ENCODE peak calls at places on chromosomes 4 and X, in four cellular contexts. L is CD8-positive, alpha-beta T cell; A is GM23248; Z is Jurkat, Clone E6-1. T is an unnamed sample.

GRCh38 chrX:64195862-64196261 is 9.6 kb downstream of the AMER1 start:
- DNase-seq in A (no peak), Z (no peak), L (no peak), T (no peak)

GRCh38 chr4:153191795-153192363 is 12.4 kb upstream of the TRIM2 start:
- DNase-seq in Z (no peak), A (no peak), L (no peak), T (no peak)

GRCh38 chr4:81746071-81746470 is 274.4 kb upstream of the RASGEF1B start:
- DNase-seq in Z (no peak), A (no peak), L (no peak), T (no peak)

GRCh38 chr4:183541081-183542045 is 36.5 kb downstream of the ING2 start:
- DNase-seq in A (no peak), L (no peak), Z (no peak), T (no peak)

GRCh38 chr4:75338352-75338880 is 175.8 kb downstream of the RCHY1 start:
- DNase-seq in L (no peak), Z (no peak), A (no peak), T (no peak)

GRCh38 chr4:23775694-23776093 is 114.2 kb downstream of the PPARGC1A start:
- DNase-seq in A (no peak), Z (no peak), L (no peak), T (no peak)

GRCh38 chr4:81096566-81096965 is 66.1 kb downstream of the BMP3 start:
- DNase-seq in L (no peak), A (peak; percentile 24), Z (no peak), T (no peak)

GRCh38 chrX:32483534-32484136 is 727.7 kb downstream of the DMD start:
- DNase-seq in L (no peak), Z (peak; percentile 1), A (peak; percentile 4), T (no peak)

GRCh38 chr4:56656346-56656643 is 24.8 kb downstream of the HOPX start:
- DNase-seq in A (no peak), L (peak; percentile 75), Z (no peak), T (peak; percentile 23)

GRCh38 chrX:6849711-6850415 is 297.6 kb upstream of the STS start:
- DNase-seq in Z (no peak), L (no peak), A (peak; percentile 1), T (no peak)

GRCh38 chrX:71067727-71068051 is 445 bp downstream of the SNX12 start:
- DNase-seq in A (no peak), L (no peak), Z (no peak), T (no peak)

GRCh38 chr4:74105656-74106275 is 6.8 kb upstream of the CXCL2 start:
- DNase-seq in A (no peak), Z (no peak), L (no peak), T (no peak)

GRCh38 chr4:163991268-163991667 is 496.8 kb downstream of the TMA16 start:
- DNase-seq in L (no peak), A (no peak), Z (no peak), T (no peak)

GRCh38 chr4:61149278-61149677 is 50.8 kb upstream of the ADGRL3 start:
- DNase-seq in Z (no peak), L (no peak), A (no peak), T (no peak)

GRCh38 chr4:186029731-186030421 is 39.1 kb upstream of the TLR3 start:
- DNase-seq in Z (no peak), L (no peak), A (peak; percentile 30), T (no peak)

GRCh38 chrX:136639506-136640176 is 8.3 kb upstream of the CD40LG start:
- DNase-seq in A (peak; percentile 76), L (no peak), Z (no peak), T (no peak)

DNA sequence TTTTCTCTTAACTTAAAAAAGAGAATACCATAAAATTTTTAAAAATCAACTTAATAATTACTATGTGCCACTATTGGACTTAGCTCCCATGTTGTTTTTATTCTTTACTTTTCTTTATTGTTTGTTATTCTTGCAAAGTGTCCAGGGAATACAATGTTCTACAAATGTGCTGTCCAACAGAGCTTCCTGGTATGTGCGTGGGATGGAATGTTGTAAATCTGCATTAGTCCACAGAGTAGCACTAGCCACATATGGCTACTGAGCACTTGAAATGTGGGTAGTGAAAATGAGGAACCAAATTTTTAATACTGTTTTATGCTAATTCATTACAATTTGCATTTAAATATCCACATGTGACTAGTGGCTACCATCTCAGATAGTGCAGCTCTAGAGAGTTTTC is 14.3 kb upstream of the CORIN start:
- DNase-seq in L (no peak), A (peak; percentile 87), Z (no peak), T (no peak)
- H3K4me3 ChIP-seq in L (no peak overlapping the region), A (peak overlapping the region; percentile 16), Z (no peak overlapping the region), T (no peak overlapping the region)

GRCh38 chr4:86450861-86451260 is 91.0 kb upstream of the MAPK10 start:
- DNase-seq in L (no peak), Z (no peak), A (no peak), T (no peak)

GRCh38 chr4:86452323-86452995 is 92.6 kb upstream of the MAPK10 start:
- DNase-seq in Z (no peak), A (no peak), L (no peak), T (no peak)

GRCh38 chr4:86450189-86450588 is 90.3 kb upstream of the MAPK10 start:
- DNase-seq in Z (no peak), A (no peak), L (no peak), T (no peak)

GRCh38 chr4:86453044-86453501 is 93.2 kb upstream of the MAPK10 start:
- DNase-seq in Z (no peak), A (no peak), L (no peak), T (no peak)

GRCh38 chr4:86451560-86452322 is 91.9 kb upstream of the MAPK10 start:
- DNase-seq in Z (no peak), L (no peak), A (peak; percentile 34), T (no peak)
- H3K4me3 ChIP-seq in Z (no peak overlapping the region), L (no peak overlapping the region), A (no peak overlapping the region), T (no peak overlapping the region)

GRCh38 chrX:50635811-50636365 is 165.3 kb upstream of the DGKK start:
- DNase-seq in A (no peak), L (no peak), Z (no peak), T (no peak)
- H3K4me3 ChIP-seq in A (no peak overlapping the region), L (no peak overlapping the region), Z (no peak overlapping the region), T (no peak overlapping the region)

DNA sequence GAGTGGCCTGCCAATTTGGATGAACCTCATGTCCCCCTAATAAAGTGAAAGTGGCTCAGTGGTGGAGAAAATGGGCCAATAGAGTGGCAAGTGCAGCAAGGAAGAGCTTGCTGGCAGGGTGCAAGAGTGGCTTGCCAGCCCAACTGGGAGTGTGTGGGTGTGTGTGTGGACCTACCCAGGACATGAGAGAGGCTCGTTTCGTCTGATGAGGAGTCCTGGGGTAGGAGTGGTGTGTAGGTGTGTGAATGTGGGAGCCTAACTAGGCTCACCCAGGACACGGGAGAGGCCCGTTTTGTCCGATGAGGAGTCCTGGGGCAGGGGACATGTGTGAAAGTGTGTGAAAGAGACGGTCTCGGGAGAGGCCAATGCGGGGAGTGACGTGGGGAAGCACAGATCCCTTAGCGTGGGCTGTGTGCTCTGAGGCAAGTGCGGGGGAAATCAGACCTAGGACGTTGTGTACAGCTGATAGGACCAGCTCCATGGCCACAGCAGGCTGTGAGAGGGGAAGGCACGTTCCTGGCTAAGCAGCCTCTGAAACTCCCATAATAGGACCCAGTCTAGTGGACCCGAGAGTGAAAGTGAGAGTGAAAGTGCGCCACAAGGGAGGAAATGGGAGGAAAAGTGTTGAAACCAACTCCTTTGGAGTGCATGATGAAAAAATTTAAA is 5.3 kb downstream of the GAGE10 start:
- DNase-seq in A (peak; percentile 36), Z (no peak), L (peak; percentile 65), T (peak; percentile 45)
- H3K4me3 ChIP-seq in A (peak overlapping the region; percentile 79), Z (no peak overlapping the region), L (peak overlapping the region; percentile 54), T (peak overlapping the region; percentile 54)

GRCh38 chrX:103464071-103464773 is 55.1 kb downstream of the RAB40A start:
- DNase-seq in A (peak; percentile 47), Z (peak; percentile 12), L (no peak), T (peak; percentile 33)

GRCh38 chrX:103467870-103468269 is 51.4 kb downstream of the RAB40A start:
- DNase-seq in Z (no peak), L (no peak), A (no peak), T (no peak)

GRCh38 chrX:103467156-103467555 is 52.1 kb downstream of the RAB40A start:
- DNase-seq in Z (no peak), L (no peak), A (peak; percentile 26), T (no peak)

GRCh38 chrX:103461156-103461555 is 58.1 kb downstream of the RAB40A start:
- DNase-seq in Z (no peak), L (no peak), A (peak; percentile 44), T (no peak)

DNA sequence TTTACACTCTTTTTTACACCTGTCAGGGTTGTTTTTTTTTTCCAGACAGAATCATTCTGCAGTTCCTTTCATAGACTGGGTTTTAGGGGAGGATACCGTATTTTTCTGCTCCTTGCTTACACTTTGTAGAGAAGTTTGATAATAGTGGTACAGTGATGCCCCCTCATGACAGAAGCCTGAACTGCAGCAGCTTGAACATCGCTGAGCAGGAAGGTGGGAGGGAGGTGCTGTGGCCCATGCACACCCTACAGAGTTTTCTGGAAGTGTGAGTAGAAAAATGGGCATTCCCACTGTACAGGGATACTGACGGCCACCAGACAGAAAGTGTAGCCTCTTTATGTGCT is 54.5 kb downstream of the RAB40A start:
- DNase-seq in Z (peak; percentile 59), L (peak; percentile 80), A (peak; percentile 66), T (peak; percentile 72)
- H3K4me3 ChIP-seq in Z (peak overlapping the region; percentile 49), L (peak overlapping the region; percentile 43), A (no peak overlapping the region), T (peak overlapping the region; percentile 70)

DNA sequence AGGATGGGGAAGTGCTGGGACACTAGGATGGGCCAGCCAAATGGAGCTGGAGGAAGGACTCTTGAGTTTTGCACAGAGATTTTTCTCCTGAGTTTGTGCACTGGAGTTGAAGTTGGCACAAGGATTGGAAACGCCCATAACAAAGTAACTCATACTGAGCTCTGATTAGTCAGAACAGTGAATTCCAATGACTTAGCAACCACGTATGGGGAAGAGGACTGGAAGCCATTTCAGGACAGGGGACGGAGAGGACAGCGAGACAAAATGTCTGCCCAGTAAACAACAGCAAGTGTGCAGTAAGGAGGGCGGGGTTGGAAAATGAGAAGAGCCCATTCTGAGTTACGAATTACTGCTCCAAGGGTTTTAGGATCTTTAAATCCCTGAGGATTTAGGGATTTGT is 5.9 kb downstream of the RIPPLY1 start:
- DNase-seq in L (no peak), A (peak; percentile 68), Z (no peak), T (no peak)
- H3K4me3 ChIP-seq in L (no peak overlapping the region), A (no peak overlapping the region), Z (no peak overlapping the region), T (no peak overlapping the region)

GRCh38 chr4:77001907-77002306 is 52.4 kb downstream of the SEPTIN11 start:
- DNase-seq in L (no peak), A (peak; percentile 76), Z (no peak), T (no peak)
- H3K4me3 ChIP-seq in L (no peak overlapping the region), A (peak overlapping the region; percentile 32), Z (no peak overlapping the region), T (no peak overlapping the region)

DNA sequence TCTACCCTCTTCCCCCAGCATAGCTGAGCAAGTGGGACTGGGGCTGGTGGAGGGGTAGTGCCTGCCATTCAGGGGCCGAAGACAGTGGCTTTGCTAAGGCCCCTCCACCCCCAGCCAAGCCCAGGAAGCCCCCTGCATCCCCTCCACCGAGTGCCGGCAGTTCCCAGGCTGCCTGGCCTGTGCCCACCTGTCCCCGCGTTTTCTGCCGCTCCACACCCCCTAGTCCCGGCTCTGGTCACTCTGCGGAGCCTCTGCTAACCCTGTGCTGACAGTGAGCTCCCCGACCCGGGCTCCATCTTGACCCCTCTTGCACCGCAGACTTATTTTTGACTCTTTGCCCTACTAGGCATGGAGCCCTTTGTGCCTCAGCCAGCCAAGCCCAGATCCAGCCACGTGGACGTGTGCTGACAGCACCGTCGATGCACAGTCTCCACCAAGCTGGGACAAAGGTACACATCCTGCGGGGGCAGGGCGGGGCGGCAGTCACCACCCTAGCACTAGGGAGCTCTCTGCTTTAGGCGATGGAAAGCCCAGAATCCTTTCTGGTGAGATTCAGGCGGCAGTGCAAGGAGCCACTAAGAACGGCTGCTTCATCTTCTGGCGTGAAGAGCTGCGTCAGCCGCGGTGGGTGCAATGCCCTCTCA is 96.6 kb downstream of the PHKA2 start:
- DNase-seq in A (peak; percentile 36), L (no peak), Z (no peak), T (no peak)
- H3K4me3 ChIP-seq in A (peak overlapping the region; percentile 71), L (no peak overlapping the region), Z (no peak overlapping the region), T (peak overlapping the region; percentile 56)

GRCh38 chr4:159400782-159401712 is 298.2 kb downstream of the RAPGEF2 start:
- DNase-seq in L (no peak), Z (no peak), A (peak; percentile 67), T (no peak)
- H3K4me3 ChIP-seq in L (no peak overlapping the region), Z (no peak overlapping the region), A (peak overlapping the region; percentile 37), T (no peak overlapping the region)